ENCODE peak calls at places on chromosomes 16 and 17, in six cellular contexts. I is HepG2, B is SK-N-SH, Y is GM12878, N is H1, U is K562. D is an unnamed sample.

GRCh38 chr17:80856863-80857488 is 134.7 kb upstream of the CHMP6 start:
- DNase-seq in Y (no peak), I (no peak), B (no peak), U (no peak), N (no peak), D (peak; percentile 48)

GRCh38 chr17:65013613-65014391 is 42.7 kb downstream of the GNA13 start:
- DNase-seq in I (peak; percentile 28), N (no peak), U (no peak), Y (no peak), B (no peak), D (no peak)

GRCh38 chr17:2008332-2009126 is 16.6 kb downstream of the RTN4RL1 start:
- DNase-seq in Y (no peak), U (no peak), N (no peak), I (no peak), B (no peak), D (no peak)

GRCh38 chr16:5951486-5951885 is 853.9 kb upstream of the EEF2KMT start:
- DNase-seq in N (no peak), U (no peak), I (no peak), Y (no peak), B (no peak), D (no peak)

GRCh38 chr17:61806941-61807340 is 56.4 kb downstream of the BRIP1 start:
- DNase-seq in N (no peak), U (no peak), I (no peak), Y (no peak), B (no peak), D (no peak)

GRCh38 chr17:31538080-31538762 is 146.7 kb downstream of the RAB11FIP4 start:
- DNase-seq in I (no peak), U (no peak), B (no peak), Y (peak; percentile 70), N (no peak), D (no peak)

GRCh38 chr16:23398987-23399805 is 53.8 kb downstream of the COG7 start:
- DNase-seq in I (no peak), B (no peak), U (no peak), N (peak; percentile 47), Y (no peak), D (no peak)

GRCh38 chr17:77214743-77215142 is 74.0 kb downstream of the SEC14L1 start:
- DNase-seq in Y (no peak), N (peak; percentile 27), U (peak; percentile 49), I (peak; percentile 65), B (peak; percentile 77), D (no peak)

GRCh38 chr17:21125862-21126261 is 902 bp upstream of the DHRS7B start:
- DNase-seq in U (no peak), Y (no peak), N (no peak), B (no peak), I (no peak), D (no peak)

GRCh38 chr17:10295728-10296343 is 77.0 kb downstream of the MYH13 start:
- DNase-seq in I (peak; percentile 52), B (peak; percentile 49), U (peak; percentile 58), Y (peak; percentile 21), N (peak; percentile 44), D (no peak)

GRCh38 chr16:56120447-56121155 is 70.7 kb upstream of the GNAO1 start:
- DNase-seq in N (no peak), U (no peak), I (no peak), B (peak; percentile 28), Y (no peak), D (no peak)

GRCh38 chr16:57528499-57529323 is 7.7 kb downstream of the CCDC102A start:
- DNase-seq in Y (no peak), I (no peak), B (peak; percentile 29), N (no peak), U (no peak), D (peak; percentile 61)

GRCh38 chr17:2482218-2482617 is 29.5 kb downstream of the METTL16 start:
- DNase-seq in N (no peak), Y (no peak), I (no peak), U (no peak), B (no peak), D (no peak)

GRCh38 chr17:2292100-2292499 is 11.5 kb downstream of the SMG6 start:
- DNase-seq in N (no peak), I (no peak), U (no peak), B (no peak), Y (no peak), D (no peak)

GRCh38 chr16:88914750-88915368 is 48.4 kb upstream of the PABPN1L start:
- DNase-seq in U (no peak), Y (no peak), I (no peak), B (no peak), N (no peak), D (no peak)

GRCh38 chr17:40346061-40346767 is 18.3 kb downstream of the GJD3 start:
- DNase-seq in U (no peak), I (no peak), Y (no peak), B (no peak), N (no peak), D (no peak)

GRCh38 chr17:18319604-18320256 is 4.6 kb downstream of the SMCR8 start:
- DNase-seq in B (peak; percentile 54), U (peak; percentile 55), N (peak; percentile 17), I (peak; percentile 37), Y (no peak), D (no peak)

GRCh38 chr17:60330731-60331130 is 61.2 kb downstream of the USP32 start:
- DNase-seq in N (no peak), B (no peak), Y (no peak), U (no peak), I (no peak), D (no peak)

GRCh38 chr17:19724501-19725420 is 8.4 kb upstream of the SLC47A2 start:
- DNase-seq in I (no peak), B (no peak), Y (no peak), U (no peak), N (no peak), D (peak; percentile 89)

DNA sequence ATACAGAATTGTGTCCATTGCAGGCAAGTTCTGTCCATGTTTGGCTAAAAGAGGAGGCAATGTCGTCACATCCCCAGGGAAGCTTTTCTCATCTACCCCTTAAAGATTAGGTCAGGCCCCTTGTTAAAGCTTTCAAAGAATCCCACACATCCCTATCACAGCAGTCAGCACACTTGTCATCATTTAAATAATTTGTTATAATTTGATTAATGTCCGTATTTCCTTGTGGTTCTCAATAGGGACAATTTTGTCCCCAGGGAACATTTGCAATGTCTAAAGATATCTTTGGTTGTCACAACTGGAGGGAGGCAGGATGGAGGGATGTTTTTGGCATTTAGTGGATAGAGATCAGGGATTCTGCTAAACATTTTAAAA is 28.1 kb upstream of the NFAT5 start:
- DNase-seq in Y (no peak), B (no peak), U (no peak), N (no peak), I (no peak), D (no peak)
- H3K4me3 ChIP-seq in Y (no peak overlapping the region), B (no peak overlapping the region), U (no peak overlapping the region), N (no peak overlapping the region), I (no peak overlapping the region), D (no peak overlapping the region)

GRCh38 chr17:82923366-82924113 is 83.7 kb upstream of the ZNF750 start:
- DNase-seq in I (no peak), Y (no peak), U (no peak), N (no peak), B (no peak), D (no peak)
- TF ChIP-seq EP300 in I (no peak), Y (no peak), U (no peak), N (no peak), B (no peak), D (no peak)

GRCh38 chr16:67521095-67521804 is 7.4 kb upstream of the RIPOR1 start:
- DNase-seq in Y (peak; percentile 87), B (peak; percentile 89), U (peak; percentile 97), N (peak; percentile 91), I (peak; percentile 95), D (peak; percentile 98)
- TF ChIP-seq POLR2AphosphoS5 in Y (peak; percentile 30), B (peak; percentile 19), U (peak; percentile 24), N (peak; percentile 61), I (no peak), D (no peak)

DNA sequence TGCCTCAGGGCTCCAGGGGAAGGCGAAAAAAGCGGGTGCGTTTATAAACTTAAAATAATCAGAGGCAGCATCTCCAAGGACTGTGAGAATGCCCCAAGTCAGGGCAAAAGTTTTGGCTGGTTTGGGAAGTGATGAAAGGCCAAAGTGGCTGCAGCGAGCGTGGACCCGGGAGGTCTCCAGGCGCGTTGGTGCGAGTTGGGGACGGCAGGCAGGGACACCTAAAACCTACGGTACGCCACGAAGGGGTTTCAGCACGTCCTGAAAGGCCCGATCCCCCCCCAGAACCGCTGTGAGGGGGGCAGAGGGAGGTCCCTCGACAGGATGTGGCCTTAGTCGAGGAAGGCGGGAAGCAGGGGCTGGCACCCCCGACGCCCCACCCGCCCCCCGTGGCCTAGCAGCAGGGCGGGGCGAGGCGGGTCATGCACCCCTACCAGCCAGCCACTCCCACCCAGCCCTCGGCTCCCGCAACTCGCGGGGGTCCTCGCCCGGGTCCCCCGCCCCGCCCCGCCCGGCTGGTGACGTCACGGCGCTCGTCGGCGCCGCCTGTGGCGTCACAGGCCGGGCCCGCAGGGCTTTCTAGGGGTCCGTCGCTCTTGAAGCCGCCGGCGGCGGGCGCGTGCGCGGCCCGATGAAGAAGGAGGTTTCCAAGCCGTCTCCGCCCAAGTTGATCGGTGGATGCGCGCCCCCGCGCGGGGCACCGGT is at the start of gene MYCBPAP:
- DNase-seq in B (peak; percentile 98), Y (peak; percentile 28), U (no peak), N (peak; percentile 43), I (no peak), D (peak; percentile 86)
- H3K4me3 ChIP-seq in B (peak within 1 kb of the TSS; percentile 62), Y (peak within 1 kb of the TSS; percentile 74), U (no peak within 1 kb of the TSS), N (peak within 1 kb of the TSS; percentile 69), I (no peak within 1 kb of the TSS), D (peak within 1 kb of the TSS; percentile 71)